ENCODE peak calls at places on chromosomes 13 and 19, in six cellular contexts. One of them, this sample, is unnamed.

GRCh38 chr13:44237276-44237767 is 136.3 kb upstream of the SERP2 start:
- DNase-seq in NCI-H2029 treated with DMSO at 0.1 percent for 48 hours: no peak
- DNase-seq in adrenal gland: peak; percentile 85
- DNase-seq in choroid plexus epithelial cell: peak; percentile 96
- DNase-seq in Kasumi-1: peak; percentile 90
- DNase-seq in HFFc6: peak; percentile 90
- DNase-seq in this sample: no peak

GRCh38 chr13:80921556-80921955 is 580.6 kb upstream of the SPRY2 start:
- DNase-seq in adrenal gland: no peak
- DNase-seq in NCI-H2029 treated with DMSO at 0.1 percent for 48 hours: no peak
- DNase-seq in choroid plexus epithelial cell: peak; percentile 40
- DNase-seq in Kasumi-1: no peak
- DNase-seq in HFFc6: no peak
- DNase-seq in this sample: no peak

GRCh38 chr19:55471266-55471665 is 5.2 kb upstream of the ZNF628 start:
- DNase-seq in adrenal gland: no peak
- DNase-seq in NCI-H2029 treated with DMSO at 0.1 percent for 48 hours: no peak
- DNase-seq in HFFc6: no peak
- DNase-seq in Kasumi-1: no peak
- DNase-seq in choroid plexus epithelial cell: no peak
- DNase-seq in this sample: no peak

GRCh38 chr13:26469602-26470001 is 87.9 kb upstream of the WASF3 start:
- DNase-seq in NCI-H2029 treated with DMSO at 0.1 percent for 48 hours: peak; percentile 8
- DNase-seq in choroid plexus epithelial cell: no peak
- DNase-seq in adrenal gland: no peak
- DNase-seq in Kasumi-1: no peak
- DNase-seq in HFFc6: no peak
- DNase-seq in this sample: no peak

GRCh38 chr13:114109646-114110045 is 22.8 kb downstream of the RASA3 start:
- DNase-seq in Kasumi-1: no peak
- DNase-seq in HFFc6: no peak
- DNase-seq in choroid plexus epithelial cell: no peak
- DNase-seq in NCI-H2029 treated with DMSO at 0.1 percent for 48 hours: no peak
- DNase-seq in adrenal gland: peak; percentile 13
- DNase-seq in this sample: no peak

GRCh38 chr19:10762656-10763055 is 44.8 kb downstream of the DNM2 start:
- DNase-seq in Kasumi-1: no peak
- DNase-seq in adrenal gland: no peak
- DNase-seq in choroid plexus epithelial cell: no peak
- DNase-seq in NCI-H2029 treated with DMSO at 0.1 percent for 48 hours: no peak
- DNase-seq in HFFc6: no peak
- DNase-seq in this sample: no peak

GRCh38 chr13:110379905-110380341 is 72.8 kb downstream of the COL4A2 start:
- DNase-seq in HFFc6: peak; percentile 59
- DNase-seq in Kasumi-1: no peak
- DNase-seq in choroid plexus epithelial cell: peak; percentile 64
- DNase-seq in NCI-H2029 treated with DMSO at 0.1 percent for 48 hours: no peak
- DNase-seq in adrenal gland: no peak
- DNase-seq in this sample: no peak

GRCh38 chr19:19659646-19660245 is 3.7 kb downstream of the ATP13A1 start:
- DNase-seq in adrenal gland: no peak
- DNase-seq in NCI-H2029 treated with DMSO at 0.1 percent for 48 hours: no peak
- DNase-seq in Kasumi-1: no peak
- DNase-seq in choroid plexus epithelial cell: no peak
- DNase-seq in HFFc6: no peak
- DNase-seq in this sample: no peak

GRCh38 chr19:54142166-54142780 is 4.7 kb downstream of the CNOT3 start:
- DNase-seq in NCI-H2029 treated with DMSO at 0.1 percent for 48 hours: no peak
- DNase-seq in choroid plexus epithelial cell: no peak
- DNase-seq in Kasumi-1: no peak
- DNase-seq in adrenal gland: no peak
- DNase-seq in HFFc6: peak; percentile 56
- DNase-seq in this sample: no peak

GRCh38 chr19:18469245-18470107 is 31.5 kb upstream of the ISYNA1 start:
- DNase-seq in NCI-H2029 treated with DMSO at 0.1 percent for 48 hours: no peak
- DNase-seq in adrenal gland: peak; percentile 64
- DNase-seq in Kasumi-1: peak; percentile 62
- DNase-seq in HFFc6: peak; percentile 32
- DNase-seq in choroid plexus epithelial cell: peak; percentile 78
- DNase-seq in this sample: peak; percentile 28

GRCh38 chr19:3606174-3606689 is 443 bp downstream of the TBXA2R start:
- DNase-seq in choroid plexus epithelial cell: no peak
- DNase-seq in NCI-H2029 treated with DMSO at 0.1 percent for 48 hours: no peak
- DNase-seq in adrenal gland: peak; percentile 62
- DNase-seq in Kasumi-1: no peak
- DNase-seq in HFFc6: no peak
- DNase-seq in this sample: no peak

GRCh38 chr19:7692417-7693088 is 9.4 kb downstream of the FCER2 start:
- DNase-seq in choroid plexus epithelial cell: no peak
- DNase-seq in Kasumi-1: no peak
- DNase-seq in HFFc6: no peak
- DNase-seq in NCI-H2029 treated with DMSO at 0.1 percent for 48 hours: no peak
- DNase-seq in adrenal gland: no peak
- DNase-seq in this sample: no peak

GRCh38 chr19:47994209-47994802 is at the start of gene ELSPBP1:
- DNase-seq in adrenal gland: no peak
- DNase-seq in HFFc6: peak; percentile 1
- DNase-seq in Kasumi-1: no peak
- DNase-seq in choroid plexus epithelial cell: no peak
- DNase-seq in NCI-H2029 treated with DMSO at 0.1 percent for 48 hours: no peak
- DNase-seq in this sample: no peak

GRCh38 chr13:92414851-92415250 is 811.8 kb upstream of the GPC6 start:
- DNase-seq in Kasumi-1: no peak
- DNase-seq in adrenal gland: no peak
- DNase-seq in choroid plexus epithelial cell: no peak
- DNase-seq in NCI-H2029 treated with DMSO at 0.1 percent for 48 hours: no peak
- DNase-seq in HFFc6: no peak
- DNase-seq in this sample: no peak

GRCh38 chr13:23956106-23956505 is 58.8 kb upstream of the C1QTNF9B start:
- DNase-seq in adrenal gland: no peak
- DNase-seq in Kasumi-1: no peak
- DNase-seq in choroid plexus epithelial cell: peak; percentile 59
- DNase-seq in HFFc6: peak; percentile 41
- DNase-seq in NCI-H2029 treated with DMSO at 0.1 percent for 48 hours: no peak
- DNase-seq in this sample: no peak

GRCh38 chr13:98004107-98004506 is 50.6 kb downstream of the IPO5 start:
- DNase-seq in adrenal gland: no peak
- DNase-seq in NCI-H2029 treated with DMSO at 0.1 percent for 48 hours: no peak
- DNase-seq in choroid plexus epithelial cell: peak; percentile 89
- DNase-seq in Kasumi-1: no peak
- DNase-seq in HFFc6: peak; percentile 71
- DNase-seq in this sample: no peak

This sample was measured in NCI-H1694 treated with DMSO at 0.1 percent for 48 hours.